ENCODE peak calls at places on chromosomes 11 and 22, in nine cellular contexts. R is naive thymus-derived CD8-positive, alpha-beta T cell; Z is H54; T is AG09309; M is COLO829; H is nucleus accumbens; L is effector CD4-positive, alpha-beta T cell; B is HCT116; Q is lung. K is an unnamed sample.

GRCh38 chr11:65298131-65298535 is 16.5 kb upstream of the CDC42EP2 start:
- DNase-seq in R (no peak), Z (no peak), T (no peak), M (no peak), H (peak), L (no peak), B (no peak), Q (peak), K (no peak)

GRCh38 chr11:16393335-16393734 is 37.0 kb upstream of the SOX6 start:
- DNase-seq in R (no peak), Z (no peak), T (no peak), M (no peak), H (no peak), L (no peak), B (no peak), Q (no peak), K (no peak)

GRCh38 chr11:130180491-130180890 is 20.9 kb downstream of the ST14 start:
- DNase-seq in R (no peak), Z (no peak), T (no peak), M (no peak), H (no peak), L (no peak), B (no peak), Q (no peak), K (no peak)

GRCh38 chr22:36587289-36588154 is 58.6 kb upstream of the EIF3D start:
- DNase-seq in R (no peak), Z (peak), T (peak), M (peak), H (no peak), L (no peak), B (no peak), Q (no peak), K (no peak)

GRCh38 chr11:93000511-93001476 is 31.3 kb downstream of the MTNR1B start:
- DNase-seq in R (no peak), Z (no peak), T (peak), M (peak), H (no peak), L (no peak), B (peak), Q (no peak), K (no peak)

GRCh38 chr11:17381156-17381555 is 7.3 kb downstream of the KCNJ11 start:
- DNase-seq in R (no peak), Z (no peak), T (no peak), M (no peak), H (no peak), L (no peak), B (no peak), Q (no peak), K (no peak)

GRCh38 chr11:46710821-46711269 is 8.2 kb upstream of the F2 start:
- DNase-seq in R (no peak), Z (peak), T (peak), M (peak), H (no peak), L (no peak), B (no peak), Q (no peak), K (no peak)

GRCh38 chr11:103844327-103845215 is 191.9 kb upstream of the DDI1 start:
- DNase-seq in R (no peak), Z (no peak), T (no peak), M (no peak), H (no peak), L (no peak), B (no peak), Q (no peak), K (no peak)

GRCh38 chr11:114276077-114276476 is 20.1 kb upstream of the NNMT start:
- DNase-seq in R (no peak), Z (no peak), T (no peak), M (no peak), H (no peak), L (no peak), B (no peak), Q (no peak), K (no peak)

GRCh38 chr11:67056640-67057409 is at the start of gene RHOD:
- DNase-seq in R (peak), Z (no peak), T (no peak), M (no peak), H (no peak), L (no peak), B (no peak), Q (peak), K (no peak)

GRCh38 chr11:405323-405975 is 9.3 kb downstream of the SIGIRR start:
- DNase-seq in R (no peak), Z (no peak), T (no peak), M (no peak), H (peak), L (no peak), B (no peak), Q (no peak), K (no peak)

GRCh38 chr11:8787372-8787771 is 104.8 kb downstream of the RPL27A start:
- DNase-seq in R (no peak), Z (no peak), T (no peak), M (no peak), H (no peak), L (no peak), B (no peak), Q (no peak), K (no peak)

GRCh38 chr22:24175160-24175808 is 6.0 kb upstream of the SUSD2 start:
- DNase-seq in R (peak), Z (peak), T (no peak), M (peak), H (peak), L (peak), B (peak), Q (peak), K (peak)

GRCh38 chr11:129643031-129643721 is 172.5 kb upstream of the TMEM45B start:
- DNase-seq in R (no peak), Z (no peak), T (no peak), M (peak), H (no peak), L (no peak), B (no peak), Q (peak), K (no peak)

GRCh38 chr11:92222701-92223100 is 1.9 kb upstream of the FAT3 start:
- DNase-seq in R (no peak), Z (no peak), T (no peak), M (no peak), H (no peak), L (no peak), B (no peak), Q (no peak), K (peak)

GRCh38 chr11:69010964-69011623 is 2.0 kb downstream of the MRGPRF start:
- DNase-seq in R (no peak), Z (peak), T (peak), M (peak), H (peak), L (no peak), B (peak), Q (peak), K (no peak)

GRCh38 chr11:113168804-113169342 is 145.5 kb upstream of the TTC12 start:
- DNase-seq in R (no peak), Z (no peak), T (no peak), M (no peak), H (no peak), L (no peak), B (no peak), Q (no peak), K (peak)

GRCh38 chr11:7759010-7759409 is 37.7 kb downstream of the OR5P2 start:
- DNase-seq in R (no peak), Z (no peak), T (no peak), M (no peak), H (peak), L (no peak), B (no peak), Q (no peak), K (no peak)

GRCh38 chr22:29625090-29625825 is 21.8 kb downstream of the NF2 start:
- DNase-seq in R (peak), Z (no peak), T (peak), M (peak), H (peak), L (no peak), B (no peak), Q (peak), K (peak)

GRCh38 chr22:19984201-19984753 is 32.3 kb downstream of the ARVCF start:
- DNase-seq in R (no peak), Z (peak), T (peak), M (no peak), H (no peak), L (no peak), B (peak), Q (no peak), K (no peak)

GRCh38 chr11:130631119-130631518 is 182.7 kb downstream of the ADAMTS15 start:
- DNase-seq in R (no peak), Z (peak), T (peak), M (peak), H (no peak), L (no peak), B (peak), Q (no peak), K (no peak)

GRCh38 chr11:28539239-28540025 is 431.2 kb downstream of the METTL15 start:
- DNase-seq in R (no peak), Z (no peak), T (no peak), M (no peak), H (no peak), L (no peak), B (no peak), Q (no peak), K (no peak)

GRCh38 chr11:88050247-88050646 is 125.0 kb downstream of the RAB38 start:
- DNase-seq in R (no peak), Z (no peak), T (no peak), M (no peak), H (no peak), L (no peak), B (no peak), Q (no peak), K (no peak)

GRCh38 chr11:2314525-2315394 is 12.9 kb downstream of the TSPAN32 start:
- DNase-seq in R (no peak), Z (peak), T (no peak), M (no peak), H (peak), L (no peak), B (no peak), Q (peak), K (peak)

GRCh38 chr22:41902016-41902415 is 12.9 kb downstream of the SHISA8 start:
- DNase-seq in R (no peak), Z (no peak), T (no peak), M (no peak), H (no peak), L (no peak), B (no peak), Q (no peak), K (no peak)

GRCh38 chr11:75338516-75339218 is 12.8 kb downstream of the ARRB1 start:
- DNase-seq in R (no peak), Z (no peak), T (no peak), M (no peak), H (no peak), L (no peak), B (no peak), Q (no peak), K (no peak)

GRCh38 chr22:49712195-49712791 is 115.4 kb downstream of the BRD1 start:
- DNase-seq in R (no peak), Z (no peak), T (no peak), M (no peak), H (no peak), L (no peak), B (no peak), Q (no peak), K (no peak)

K was measured in NCI-H1105 treated with DMSO at 0.1 percent for 48 hours.